ENCODE peak calls at places on chromosomes 13 and 19, in seven cellular contexts. Q is uterus, C is natural killer cell, A is progenitor cell of endocrine pancreas, N is cardiac fibroblast, J is transverse colon, L is epithelial cell of esophagus. Y is an unnamed sample.

GRCh38 chr19:16184665-16185122 is 516 bp upstream of the FAM32A start:
- DNase-seq in L (no peak), J (no peak), C (peak; percentile 25), A (no peak), N (no peak), Q (no peak), Y (no peak)

GRCh38 chr19:33207040-33207620 is 13.0 kb downstream of the LRP3 start:
- DNase-seq in A (no peak), N (no peak), Q (no peak), J (no peak), L (no peak), C (no peak), Y (no peak)

GRCh38 chr13:109762791-109763190 is 23.6 kb downstream of the IRS2 start:
- DNase-seq in Q (no peak), C (no peak), J (no peak), N (no peak), A (no peak), L (no peak), Y (no peak)

GRCh38 chr19:47340477-47341208 is 8.5 kb upstream of the DHX34 start:
- DNase-seq in J (no peak), C (no peak), Q (no peak), N (no peak), L (no peak), A (no peak), Y (no peak)

GRCh38 chr19:10699650-10700335 is 1.4 kb upstream of the QTRT1 start:
- DNase-seq in A (no peak), L (peak; percentile 71), C (peak; percentile 65), J (peak; percentile 70), Q (no peak), N (peak; percentile 81), Y (no peak)

GRCh38 chr19:4108767-4109625 is 14.9 kb downstream of the MAP2K2 start:
- DNase-seq in A (no peak), L (no peak), Q (no peak), N (no peak), J (peak; percentile 45), C (peak; percentile 83), Y (no peak)

GRCh38 chr13:24228852-24229458 is 68.4 kb downstream of the SPATA13 start:
- DNase-seq in J (no peak), C (no peak), A (no peak), L (peak; percentile 75), Q (no peak), N (peak; percentile 81), Y (no peak)

GRCh38 chr19:13260883-13261653 is 110.9 kb downstream of the IER2 start:
- DNase-seq in C (no peak), N (peak; percentile 93), A (no peak), L (peak; percentile 95), Q (no peak), J (no peak), Y (no peak)

GRCh38 chr19:3289971-3290569 is 65.6 kb downstream of the CELF5 start:
- DNase-seq in N (no peak), C (no peak), Q (no peak), L (peak; percentile 29), J (no peak), A (no peak), Y (no peak)

GRCh38 chr13:93226623-93227279 is at the start of gene GPC6:
- DNase-seq in J (peak; percentile 18), Q (no peak), L (peak; percentile 96), C (no peak), A (peak; percentile 25), N (peak; percentile 87), Y (no peak)

DNA sequence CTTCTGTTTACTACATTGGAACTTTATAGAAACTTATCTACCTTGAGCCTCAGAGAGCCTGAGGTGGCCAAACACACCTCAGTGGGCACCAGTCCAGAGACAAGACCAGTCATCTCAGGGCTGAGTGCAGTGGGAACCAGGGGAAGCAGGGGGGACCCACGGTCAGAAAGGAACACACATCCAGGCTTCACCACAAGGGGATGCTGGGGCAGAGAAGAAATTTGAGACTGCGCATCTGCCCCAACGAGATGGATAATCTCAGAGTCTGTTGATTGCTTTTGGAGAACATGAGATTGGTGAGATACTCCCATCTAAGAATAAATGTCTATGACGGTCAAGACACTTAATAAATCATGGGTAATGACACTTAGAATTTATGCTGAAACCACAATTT is 98.7 kb downstream of the DOCK9 start:
- DNase-seq in J (no peak), A (no peak), N (no peak), C (no peak), L (no peak), Q (no peak), Y (no peak)
- TF ChIP-seq CTCF in J (no peak), A (no peak), N (no peak), C (no peak), L (no peak), Q (no peak), Y (no peak)

GRCh38 chr19:46016426-46017094 is 6.3 kb downstream of the PGLYRP1 start:
- DNase-seq in L (peak; percentile 83), A (peak; percentile 81), C (peak; percentile 79), Q (peak; percentile 82), N (peak; percentile 80), J (peak; percentile 87), Y (peak; percentile 85)
- TF ChIP-seq CTCF in L (peak; percentile 80), A (peak; percentile 86), C (peak; percentile 87), Q (peak; percentile 72), N (peak; percentile 82), J (peak; percentile 94), Y (peak; percentile 94)

GRCh38 chr13:29359181-29359580 is 236.3 kb downstream of the SLC7A1 start:
- DNase-seq in C (no peak), Q (no peak), N (no peak), L (no peak), A (no peak), J (no peak), Y (no peak)

GRCh38 chr13:29361716-29362115 is 233.8 kb downstream of the SLC7A1 start:
- DNase-seq in J (no peak), L (no peak), C (no peak), A (no peak), Q (no peak), N (peak; percentile 8), Y (no peak)

GRCh38 chr13:29362849-29363604 is 232.5 kb downstream of the SLC7A1 start:
- DNase-seq in Q (peak; percentile 22), L (peak; percentile 61), J (peak; percentile 13), A (peak; percentile 34), C (no peak), N (peak; percentile 58), Y (no peak)
- TF ChIP-seq CTCF in Q (peak; percentile 67), L (peak; percentile 93), J (peak; percentile 75), A (peak; percentile 97), C (peak; percentile 66), N (peak; percentile 97), Y (peak; percentile 94)

GRCh38 chr19:44509478-44509877 is 9.2 kb upstream of the ZNF180 start:
- DNase-seq in N (no peak), Q (no peak), A (no peak), J (no peak), L (no peak), C (no peak), Y (no peak)

GRCh38 chr19:44515031-44515430 is 14.4 kb downstream of the CEACAM20 start:
- DNase-seq in L (no peak), J (no peak), Q (no peak), N (no peak), A (no peak), C (no peak), Y (no peak)

GRCh38 chr19:44517146-44517545 is 12.3 kb downstream of the CEACAM20 start:
- DNase-seq in N (no peak), C (no peak), A (no peak), J (no peak), L (no peak), Q (no peak), Y (no peak)

GRCh38 chr19:44515907-44516306 is 13.6 kb downstream of the CEACAM20 start:
- DNase-seq in A (no peak), N (no peak), Q (no peak), J (no peak), L (no peak), C (no peak), Y (no peak)

GRCh38 chr19:44512326-44513298 is 12.3 kb upstream of the ZNF180 start:
- DNase-seq in Q (no peak), A (peak; percentile 55), J (peak; percentile 14), C (no peak), L (peak; percentile 78), N (peak; percentile 81), Y (no peak)
- TF ChIP-seq CTCF in Q (no peak), A (peak; percentile 67), J (no peak), C (no peak), L (peak; percentile 74), N (peak; percentile 76), Y (peak; percentile 69)

Y was measured in type B pancreatic cell.